ENCODE peak calls at places on chromosomes 11 and 22, in six cellular contexts. E is MM.1S, B is HL-60, W is BJ, A is osteocyte, V is uterus. M is an unnamed sample.

GRCh38 chr11:114075891-114076441 is 16.5 kb downstream of the ZBTB16 start:
- DNase-seq in E (no peak), B (no peak), W (peak; percentile 7), A (no peak), V (peak; percentile 52), M (no peak)

GRCh38 chr11:11534981-11535380 is 86.8 kb downstream of the GALNT18 start:
- DNase-seq in E (no peak), B (no peak), W (no peak), A (no peak), V (no peak), M (no peak)

GRCh38 chr11:133900176-133901105 is 55.1 kb upstream of the SPATA19 start:
- DNase-seq in E (no peak), B (no peak), W (no peak), A (peak; percentile 62), V (no peak), M (no peak)

GRCh38 chr11:95778699-95779098 is 10.9 kb downstream of the FAM76B start:
- DNase-seq in E (no peak), B (no peak), W (no peak), A (no peak), V (no peak), M (no peak)

GRCh38 chr11:31509412-31510345 is at the start of the genes ELP4 and IMMP1L:
- DNase-seq in E (peak; percentile 98), B (peak; percentile 83), W (peak; percentile 76), A (peak; percentile 98), V (peak; percentile 96), M (peak; percentile 98)

GRCh38 chr22:49638788-49639187 is 188.9 kb downstream of the BRD1 start:
- DNase-seq in E (no peak), B (no peak), W (no peak), A (no peak), V (no peak), M (no peak)

GRCh38 chr11:112172362-112172994 is 2.8 kb upstream of the BCO2 start:
- DNase-seq in E (no peak), B (no peak), W (peak; percentile 62), A (no peak), V (no peak), M (no peak)

GRCh38 chr11:130029137-130029536 is 26.5 kb upstream of the PRDM10 start:
- DNase-seq in E (no peak), B (no peak), W (no peak), A (no peak), V (no peak), M (no peak)

GRCh38 chr22:29327089-29327764 is 11.7 kb upstream of the RASL10A start:
- DNase-seq in E (no peak), B (no peak), W (no peak), A (no peak), V (no peak), M (no peak)

GRCh38 chr11:2204361-2205213 is 33.0 kb upstream of the TH start:
- DNase-seq in E (no peak), B (no peak), W (no peak), A (peak; percentile 77), V (no peak), M (no peak)

GRCh38 chr11:134543144-134544044 is 131.4 kb upstream of the B3GAT1 start:
- DNase-seq in E (no peak), B (no peak), W (no peak), A (peak; percentile 59), V (peak; percentile 1), M (no peak)

GRCh38 chr11:57711414-57712255 is at the start of gene MED19:
- DNase-seq in E (peak; percentile 95), B (peak; percentile 63), W (peak; percentile 19), A (no peak), V (peak; percentile 65), M (peak; percentile 82)

GRCh38 chr11:95337175-95337957 is 106.4 kb upstream of the SESN3 start:
- DNase-seq in E (peak; percentile 91), B (no peak), W (no peak), A (no peak), V (peak; percentile 53), M (peak; percentile 57)

GRCh38 chr11:125063429-125064043 is 431 bp downstream of the SLC37A2 start:
- DNase-seq in E (no peak), B (no peak), W (no peak), A (no peak), V (no peak), M (peak; percentile 50)

GRCh38 chr11:79236541-79236971 is 204.3 kb downstream of the TENM4 start:
- DNase-seq in E (no peak), B (no peak), W (peak; percentile 88), A (no peak), V (no peak), M (no peak)

GRCh38 chr11:67262731-67263675 is 3.3 kb upstream of the GRK2 start:
- DNase-seq in E (peak; percentile 76), B (peak; percentile 82), W (no peak), A (peak; percentile 94), V (peak; percentile 80), M (peak; percentile 87)

GRCh38 chr11:79335681-79336080 is 105.1 kb downstream of the TENM4 start:
- DNase-seq in E (no peak), B (no peak), W (no peak), A (no peak), V (no peak), M (no peak)

GRCh38 chr11:35234836-35235235 is 95.9 kb downstream of the CD44 start:
- DNase-seq in E (no peak), B (no peak), W (no peak), A (no peak), V (no peak), M (no peak)

GRCh38 chr22:35409783-35410662 is 10.1 kb downstream of the MCM5 start:
- DNase-seq in E (no peak), B (peak; percentile 53), W (no peak), A (no peak), V (no peak), M (peak; percentile 86)

GRCh38 chr11:128919192-128919591 is 23.5 kb downstream of the TP53AIP1 start:
- DNase-seq in E (no peak), B (no peak), W (no peak), A (no peak), V (no peak), M (no peak)

GRCh38 chr11:106087815-106088435 is 10.5 kb downstream of the AASDHPPT start:
- DNase-seq in E (peak; percentile 52), B (no peak), W (no peak), A (no peak), V (peak; percentile 46), M (no peak)

GRCh38 chr11:44573333-44573732 is 7.9 kb downstream of the CD82 start:
- DNase-seq in E (no peak), B (no peak), W (no peak), A (no peak), V (no peak), M (no peak)

GRCh38 chr11:74701351-74701750 is 29.9 kb downstream of the CHRDL2 start:
- DNase-seq in E (peak; percentile 20), B (no peak), W (no peak), A (no peak), V (no peak), M (no peak)

GRCh38 chr11:74703211-74703610 is 28.0 kb downstream of the CHRDL2 start:
- DNase-seq in E (no peak), B (no peak), W (no peak), A (no peak), V (no peak), M (no peak)

GRCh38 chr11:74707182-74707581 is 24.0 kb downstream of the CHRDL2 start:
- DNase-seq in E (no peak), B (no peak), W (no peak), A (no peak), V (no peak), M (no peak)

GRCh38 chr11:74699615-74700396 is 31.4 kb downstream of the CHRDL2 start:
- DNase-seq in E (no peak), B (no peak), W (no peak), A (no peak), V (no peak), M (no peak)

GRCh38 chr11:74702383-74703007 is 28.7 kb downstream of the CHRDL2 start:
- DNase-seq in E (peak; percentile 75), B (no peak), W (no peak), A (peak; percentile 87), V (peak; percentile 74), M (peak; percentile 83)
- TF ChIP-seq CTCF in E (peak; percentile 91), B (peak; percentile 98), W (peak; percentile 98), A (peak; percentile 90), V (peak; percentile 72), M (peak; percentile 94)

DNA sequence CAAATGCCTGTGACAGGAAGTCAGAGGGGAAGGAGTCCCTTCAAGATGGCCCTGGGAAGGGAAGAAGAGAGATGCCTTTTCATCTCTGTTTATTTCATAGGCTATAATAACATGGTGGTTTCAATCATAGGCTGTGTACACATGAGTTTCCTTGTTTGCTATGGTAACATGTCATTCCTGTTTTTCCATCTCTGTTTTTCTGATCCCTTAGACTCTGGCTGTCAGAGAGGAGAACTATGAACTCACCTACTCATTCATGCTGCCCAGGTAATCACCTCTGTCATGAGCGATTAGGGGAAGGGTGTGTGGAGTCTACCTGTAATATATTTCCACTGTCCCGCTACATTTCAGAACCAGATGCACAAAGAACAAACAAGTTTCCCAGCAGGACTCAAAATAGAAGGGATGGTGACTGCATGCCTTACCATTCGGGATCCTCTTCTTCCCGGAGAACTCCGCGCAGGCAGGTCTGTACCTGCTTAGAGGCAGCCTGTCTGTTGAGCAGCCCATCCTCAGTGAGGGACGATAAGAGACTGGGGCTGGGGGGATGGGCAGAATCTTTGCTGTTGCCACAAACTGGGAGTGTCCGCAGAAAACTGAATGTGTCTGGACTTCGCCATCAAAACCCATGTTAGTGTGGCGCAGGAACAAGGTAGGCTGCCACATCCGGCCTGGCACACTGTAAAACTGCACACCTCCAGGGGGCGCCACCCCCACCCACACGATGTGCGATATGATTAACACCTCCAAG is 7.1 kb upstream of the PEX26 start:
- DNase-seq in E (no peak), B (no peak), W (no peak), A (no peak), V (no peak), M (no peak)
- TF ChIP-seq CTCF in E (peak; percentile 15), B (no peak), W (peak; percentile 38), A (peak; percentile 32), V (no peak), M (peak; percentile 23)

GRCh38 chr11:62622476-62622875 is 690 bp upstream of the B3GAT3 start:
- DNase-seq in E (no peak), B (no peak), W (no peak), A (no peak), V (no peak), M (no peak)

GRCh38 chr11:62627718-62628117 is 5.9 kb upstream of the B3GAT3 start:
- DNase-seq in E (no peak), B (no peak), W (no peak), A (no peak), V (no peak), M (no peak)

GRCh38 chr11:62621027-62621566 is 689 bp downstream of the B3GAT3 start:
- DNase-seq in E (no peak), B (no peak), W (no peak), A (no peak), V (no peak), M (no peak)

GRCh38 chr11:62621567-62622470 is at the start of gene B3GAT3:
- DNase-seq in E (peak; percentile 99), B (peak; percentile 99), W (peak; percentile 90), A (peak; percentile 99), V (peak; percentile 98), M (peak; percentile 98)
- TF ChIP-seq CTCF in E (no peak), B (no peak), W (no peak), A (no peak), V (peak; percentile 36), M (no peak)

DNA sequence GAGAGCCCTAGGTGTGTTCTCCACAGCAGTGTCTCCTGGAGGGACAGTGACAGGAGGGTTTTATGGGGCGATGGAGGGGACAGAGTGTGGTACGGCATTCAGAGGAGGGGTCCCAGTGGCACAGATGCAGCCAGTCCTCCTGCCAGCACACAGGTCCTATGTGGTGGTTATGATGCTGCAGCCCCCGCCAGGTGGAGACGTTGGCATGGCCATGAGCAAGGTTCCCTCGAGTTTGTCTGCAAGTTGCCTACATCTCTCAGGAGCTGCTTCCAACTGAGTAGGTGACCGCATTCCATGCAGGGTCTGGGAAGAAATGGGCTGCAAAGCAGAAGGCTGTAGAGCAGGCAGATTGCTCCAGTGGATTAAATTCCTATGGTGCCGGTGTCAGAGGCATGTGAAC is 646.0 kb downstream of the TBC1D22A start:
- DNase-seq in E (no peak), B (no peak), W (no peak), A (peak; percentile 74), V (no peak), M (no peak)
- TF ChIP-seq CTCF in E (peak; percentile 28), B (no peak), W (no peak), A (no peak), V (no peak), M (no peak)

M was measured in GM10248.